ENCODE peak calls at places on chromosomes 7 and 10, in six cellular contexts. One of them, this sample, is unnamed.

GRCh38 chr10:128043259-128044045 is 82.8 kb downstream of the MKI67 start:
- DNase-seq in H1: no peak
- DNase-seq in suprapubic skin: no peak
- DNase-seq in HL-60: no peak
- DNase-seq in GM12891: no peak
- DNase-seq in GM23338: no peak
- DNase-seq in this sample: peak; percentile 46

GRCh38 chr7:140649566-140650205 is 9.1 kb upstream of the DENND2A start:
- DNase-seq in H1: no peak
- DNase-seq in suprapubic skin: peak; percentile 26
- DNase-seq in HL-60: no peak
- DNase-seq in GM12891: no peak
- DNase-seq in GM23338: no peak
- DNase-seq in this sample: peak; percentile 37

GRCh38 chr7:5431485-5432118 is 8.0 kb upstream of the TNRC18 start:
- DNase-seq in H1: no peak
- DNase-seq in suprapubic skin: no peak
- DNase-seq in HL-60: no peak
- DNase-seq in GM12891: no peak
- DNase-seq in GM23338: no peak
- DNase-seq in this sample: no peak

GRCh38 chr7:128737867-128738390 is 1.2 kb upstream of the CALU start:
- DNase-seq in H1: no peak
- DNase-seq in suprapubic skin: no peak
- DNase-seq in HL-60: no peak
- DNase-seq in GM12891: no peak
- DNase-seq in GM23338: no peak
- DNase-seq in this sample: no peak

GRCh38 chr7:2732388-2732787 is 44.4 kb downstream of the AMZ1 start:
- DNase-seq in H1: no peak
- DNase-seq in suprapubic skin: peak; percentile 11
- DNase-seq in HL-60: no peak
- DNase-seq in GM12891: no peak
- DNase-seq in GM23338: no peak
- DNase-seq in this sample: peak; percentile 21

GRCh38 chr7:95318501-95318900 is 5.8 kb downstream of the PON1 start:
- DNase-seq in H1: no peak
- DNase-seq in suprapubic skin: no peak
- DNase-seq in HL-60: no peak
- DNase-seq in GM12891: no peak
- DNase-seq in GM23338: no peak
- DNase-seq in this sample: no peak

GRCh38 chr10:29607576-29607975 is 27.2 kb downstream of the SVIL start:
- DNase-seq in H1: no peak
- DNase-seq in suprapubic skin: no peak
- DNase-seq in HL-60: no peak
- DNase-seq in GM12891: no peak
- DNase-seq in GM23338: no peak
- DNase-seq in this sample: no peak

GRCh38 chr10:60147025-60147424 is 240.7 kb upstream of the CCDC6 start:
- DNase-seq in H1: no peak
- DNase-seq in suprapubic skin: no peak
- DNase-seq in HL-60: no peak
- DNase-seq in GM12891: no peak
- DNase-seq in GM23338: no peak
- DNase-seq in this sample: no peak

GRCh38 chr10:87598700-87599099 is 61.0 kb upstream of the PAPSS2 start:
- DNase-seq in H1: no peak
- DNase-seq in suprapubic skin: no peak
- DNase-seq in HL-60: no peak
- DNase-seq in GM12891: no peak
- DNase-seq in GM23338: no peak
- DNase-seq in this sample: no peak

GRCh38 chr7:106618480-106618879 is 42.5 kb downstream of the CCDC71L start:
- DNase-seq in H1: no peak
- DNase-seq in suprapubic skin: no peak
- DNase-seq in HL-60: no peak
- DNase-seq in GM12891: no peak
- DNase-seq in GM23338: no peak
- DNase-seq in this sample: no peak

GRCh38 chr10:93079663-93080349 is 6.1 kb downstream of the CYP26A1 start:
- DNase-seq in H1: no peak
- DNase-seq in suprapubic skin: no peak
- DNase-seq in HL-60: no peak
- DNase-seq in GM12891: no peak
- DNase-seq in GM23338: no peak
- DNase-seq in this sample: peak; percentile 48

GRCh38 chr7:78171398-78171797 is 372.8 kb downstream of the PHTF2 start:
- DNase-seq in H1: no peak
- DNase-seq in suprapubic skin: no peak
- DNase-seq in HL-60: no peak
- DNase-seq in GM12891: no peak
- DNase-seq in GM23338: no peak
- DNase-seq in this sample: no peak

GRCh38 chr10:76866841-76867586 is 770.6 kb downstream of the KCNMA1 start:
- DNase-seq in H1: no peak
- DNase-seq in suprapubic skin: no peak
- DNase-seq in HL-60: no peak
- DNase-seq in GM12891: no peak
- DNase-seq in GM23338: no peak
- DNase-seq in this sample: no peak

GRCh38 chr7:16223963-16224707 is 197.2 kb downstream of the CRPPA start:
- DNase-seq in H1: no peak
- DNase-seq in suprapubic skin: no peak
- DNase-seq in HL-60: no peak
- DNase-seq in GM12891: no peak
- DNase-seq in GM23338: no peak
- DNase-seq in this sample: no peak

GRCh38 chr7:105975770-105976428 is 12.8 kb downstream of the CDHR3 start:
- DNase-seq in H1: no peak
- DNase-seq in suprapubic skin: no peak
- DNase-seq in HL-60: no peak
- DNase-seq in GM12891: no peak
- DNase-seq in GM23338: no peak
- DNase-seq in this sample: no peak

GRCh38 chr10:43931308-43931930 is 282.7 kb upstream of the ZNF32 start:
- DNase-seq in H1: no peak
- DNase-seq in suprapubic skin: no peak
- DNase-seq in HL-60: no peak
- DNase-seq in GM12891: no peak
- DNase-seq in GM23338: no peak
- DNase-seq in this sample: no peak

GRCh38 chr7:101856488-101857357 is 39.3 kb downstream of the CUX1 start:
- DNase-seq in H1: no peak
- DNase-seq in suprapubic skin: peak; percentile 89
- DNase-seq in HL-60: peak; percentile 96
- DNase-seq in GM12891: peak; percentile 55
- DNase-seq in GM23338: peak; percentile 59
- DNase-seq in this sample: peak; percentile 98

GRCh38 chr10:36712695-36713094 is 412.7 kb upstream of the ANKRD30A start:
- DNase-seq in H1: no peak
- DNase-seq in suprapubic skin: no peak
- DNase-seq in HL-60: no peak
- DNase-seq in GM12891: no peak
- DNase-seq in GM23338: no peak
- DNase-seq in this sample: no peak

GRCh38 chr7:2838873-2839578 is 5.1 kb downstream of the GNA12 start:
- DNase-seq in H1: no peak
- DNase-seq in suprapubic skin: no peak
- DNase-seq in HL-60: no peak
- DNase-seq in GM12891: no peak
- DNase-seq in GM23338: no peak
- DNase-seq in this sample: no peak

GRCh38 chr7:122038904-122039303 is 105.1 kb downstream of the AASS start:
- DNase-seq in H1: no peak
- DNase-seq in suprapubic skin: no peak
- DNase-seq in HL-60: no peak
- DNase-seq in GM12891: no peak
- DNase-seq in GM23338: no peak
- DNase-seq in this sample: no peak

GRCh38 chr7:34015656-34016055 is 110.3 kb downstream of the BMPER start:
- DNase-seq in H1: no peak
- DNase-seq in suprapubic skin: no peak
- DNase-seq in HL-60: no peak
- DNase-seq in GM12891: no peak
- DNase-seq in GM23338: no peak
- DNase-seq in this sample: no peak

GRCh38 chr10:93417264-93417663 is 64.9 kb downstream of the MYOF start:
- DNase-seq in H1: no peak
- DNase-seq in suprapubic skin: no peak
- DNase-seq in HL-60: no peak
- DNase-seq in GM12891: no peak
- DNase-seq in GM23338: no peak
- DNase-seq in this sample: no peak

GRCh38 chr10:129039406-129040345 is 427.4 kb upstream of the MGMT start:
- DNase-seq in H1: no peak
- DNase-seq in suprapubic skin: no peak
- DNase-seq in HL-60: no peak
- DNase-seq in GM12891: no peak
- DNase-seq in GM23338: no peak
- DNase-seq in this sample: no peak

GRCh38 chr7:17444673-17445072 is 146.2 kb downstream of the AHR start:
- DNase-seq in H1: no peak
- DNase-seq in suprapubic skin: no peak
- DNase-seq in HL-60: no peak
- DNase-seq in GM12891: no peak
- DNase-seq in GM23338: no peak
- DNase-seq in this sample: no peak

GRCh38 chr7:101402081-101402779 is 39.6 kb downstream of the COL26A1 start:
- DNase-seq in H1: peak; percentile 79
- DNase-seq in suprapubic skin: no peak
- DNase-seq in HL-60: no peak
- DNase-seq in GM12891: no peak
- DNase-seq in GM23338: peak; percentile 98
- DNase-seq in this sample: no peak

GRCh38 chr7:103240806-103241205 is 56.4 kb upstream of the PMPCB start:
- DNase-seq in H1: no peak
- DNase-seq in suprapubic skin: no peak
- DNase-seq in HL-60: no peak
- DNase-seq in GM12891: no peak
- DNase-seq in GM23338: no peak
- DNase-seq in this sample: no peak
- TF ChIP-seq POLR2AphosphoS5 in H1: no peak
- TF ChIP-seq POLR2AphosphoS5 in suprapubic skin: no peak
- TF ChIP-seq POLR2AphosphoS5 in HL-60: no peak
- TF ChIP-seq POLR2AphosphoS5 in GM12891: no peak
- TF ChIP-seq POLR2AphosphoS5 in GM23338: no peak
- TF ChIP-seq POLR2AphosphoS5 in this sample: no peak

GRCh38 chr7:116354546-116355422 is 144.4 kb downstream of the TES start:
- DNase-seq in H1: peak; percentile 19
- DNase-seq in suprapubic skin: peak; percentile 74
- DNase-seq in HL-60: no peak
- DNase-seq in GM12891: no peak
- DNase-seq in GM23338: peak; percentile 34
- DNase-seq in this sample: peak; percentile 35
- TF ChIP-seq POLR2AphosphoS5 in H1: no peak
- TF ChIP-seq POLR2AphosphoS5 in suprapubic skin: no peak
- TF ChIP-seq POLR2AphosphoS5 in HL-60: no peak
- TF ChIP-seq POLR2AphosphoS5 in GM12891: no peak
- TF ChIP-seq POLR2AphosphoS5 in GM23338: no peak
- TF ChIP-seq POLR2AphosphoS5 in this sample: no peak

DNA sequence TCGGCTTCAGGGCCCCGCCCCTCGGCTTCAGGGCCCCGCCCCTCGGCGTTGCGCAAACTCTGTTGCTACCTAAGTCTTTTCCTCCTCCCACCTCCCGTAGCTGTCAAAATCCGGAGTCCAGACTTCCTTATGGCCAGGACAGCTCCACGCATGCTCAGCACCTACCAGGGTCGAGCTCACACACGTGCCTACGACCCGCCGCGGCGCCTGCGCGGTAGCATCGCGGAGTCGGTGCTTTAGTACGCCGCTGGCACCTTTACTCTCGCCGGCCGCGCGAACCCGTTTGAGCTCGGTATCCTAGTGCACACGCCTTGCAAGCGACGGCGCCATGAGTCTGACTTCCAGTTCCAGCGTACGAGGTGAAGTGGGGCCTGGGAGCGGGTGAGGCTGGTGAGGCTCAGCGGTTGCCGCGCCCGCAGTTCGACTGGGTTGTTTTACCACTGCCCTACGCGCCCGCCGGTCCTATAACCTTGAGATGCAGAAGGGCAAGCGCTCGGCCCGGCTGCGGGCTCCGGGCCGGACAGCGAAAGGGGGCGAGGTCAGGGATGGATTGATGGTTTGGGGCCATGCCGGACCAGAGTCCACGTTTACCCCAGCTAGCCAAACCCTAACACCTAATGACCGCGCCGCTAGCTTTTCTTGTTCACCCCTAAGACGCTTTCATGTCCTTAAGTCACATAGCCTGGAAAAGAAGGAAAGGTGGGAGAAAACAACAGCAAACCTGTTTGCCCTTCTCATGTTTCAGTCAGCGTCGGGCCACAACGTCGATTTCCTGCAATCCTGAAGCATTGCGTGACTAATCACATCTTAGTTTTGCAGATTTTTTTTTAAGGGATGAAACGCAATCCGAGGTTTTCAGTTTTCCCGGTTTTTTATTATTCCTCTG is at the start of gene CISD1:
- DNase-seq in H1: peak; percentile 98
- DNase-seq in suprapubic skin: peak; percentile 97
- DNase-seq in HL-60: peak; percentile 100
- DNase-seq in GM12891: peak; percentile 77
- DNase-seq in GM23338: peak; percentile 99
- DNase-seq in this sample: peak; percentile 99
- TF ChIP-seq POLR2AphosphoS5 in H1: peak; percentile 86
- TF ChIP-seq POLR2AphosphoS5 in suprapubic skin: no peak
- TF ChIP-seq POLR2AphosphoS5 in HL-60: peak; percentile 73
- TF ChIP-seq POLR2AphosphoS5 in GM12891: peak; percentile 82
- TF ChIP-seq POLR2AphosphoS5 in GM23338: peak; percentile 93
- TF ChIP-seq POLR2AphosphoS5 in this sample: peak; percentile 97

DNA sequence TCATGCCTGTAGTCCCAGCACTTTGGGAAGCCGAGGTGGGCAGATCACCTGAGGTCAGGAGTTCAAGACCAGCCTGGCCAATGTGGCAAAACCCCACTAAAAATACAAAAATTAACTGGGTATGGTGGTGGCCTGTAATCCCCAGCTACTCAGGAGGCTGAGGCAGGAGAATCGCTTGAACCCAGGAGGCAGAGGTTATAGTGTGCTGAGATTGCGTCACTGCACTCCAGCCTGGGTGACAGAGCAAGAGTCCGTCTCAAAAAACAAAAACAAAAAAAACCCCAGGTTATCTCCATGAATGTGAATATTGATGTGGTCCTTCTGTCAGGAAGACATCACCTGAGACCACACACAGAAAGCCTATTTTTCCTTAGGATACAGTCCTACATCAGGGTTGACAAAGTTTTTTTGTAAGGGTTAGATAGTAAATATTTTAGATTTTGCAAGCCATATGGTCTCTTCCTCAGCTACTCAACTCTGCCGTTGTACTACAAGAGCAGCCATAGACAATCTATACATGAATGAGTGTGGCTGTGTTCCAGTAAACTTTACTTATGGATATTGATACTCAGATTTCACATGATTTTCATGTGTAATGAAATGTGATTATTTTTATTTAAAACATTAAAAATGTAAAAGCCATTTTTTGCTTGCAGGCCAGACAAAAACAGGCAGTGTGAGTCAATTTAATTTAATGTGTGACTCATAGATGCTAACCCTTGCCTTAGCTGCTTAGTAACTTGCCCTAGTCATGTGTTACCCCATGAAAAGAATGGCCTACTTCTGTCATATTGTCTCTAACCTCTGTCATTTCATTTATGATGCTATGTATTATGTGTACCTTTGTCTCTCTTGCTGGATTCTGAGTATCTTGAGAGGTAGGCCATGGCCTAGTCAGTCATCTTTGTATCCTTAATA is 78.1 kb downstream of the TPST1 start:
- DNase-seq in H1: no peak
- DNase-seq in suprapubic skin: no peak
- DNase-seq in HL-60: no peak
- DNase-seq in GM12891: no peak
- DNase-seq in GM23338: no peak
- DNase-seq in this sample: no peak
- TF ChIP-seq POLR2AphosphoS5 in H1: no peak
- TF ChIP-seq POLR2AphosphoS5 in suprapubic skin: no peak
- TF ChIP-seq POLR2AphosphoS5 in HL-60: no peak
- TF ChIP-seq POLR2AphosphoS5 in GM12891: no peak
- TF ChIP-seq POLR2AphosphoS5 in GM23338: no peak
- TF ChIP-seq POLR2AphosphoS5 in this sample: no peak